ENCODE peak calls at places on chromosomes 3 and 15, in seven cellular contexts. I is IMR-90, O is HCT116, E is mesenchymal stem cell, U is neuronal stem cell, D is PC-3, C is fibroblast of lung. Y is an unnamed sample.

GRCh38 chr3:18345015-18345367 is 80.1 kb downstream of the SATB1 start:
- DNase-seq in I (no peak), O (no peak), E (no peak), U (no peak), D (no peak), C (no peak), Y (no peak)

GRCh38 chr3:134350266-134350665 is 24.0 kb downstream of the AMOTL2 start:
- DNase-seq in I (no peak), O (no peak), E (no peak), U (no peak), D (no peak), C (no peak), Y (no peak)

GRCh38 chr3:182083112-182083511 is 371.4 kb downstream of the SOX2 start:
- DNase-seq in I (no peak), O (no peak), E (peak), U (no peak), D (peak), C (no peak), Y (no peak)

GRCh38 chr3:21216598-21216997 is 534.4 kb downstream of the ZNF385D start:
- DNase-seq in I (no peak), O (no peak), E (no peak), U (no peak), D (peak), C (peak), Y (peak)

GRCh38 chr3:178238179-178238578 is 298.1 kb upstream of the KCNMB2 start:
- DNase-seq in I (no peak), O (no peak), E (no peak), U (no peak), D (peak), C (no peak), Y (no peak)

GRCh38 chr15:65909831-65910230 is 40.5 kb downstream of the RAB11A start:
- DNase-seq in I (no peak), O (no peak), E (no peak), U (no peak), D (no peak), C (no peak), Y (no peak)

GRCh38 chr3:49901351-49902339 is 2.0 kb downstream of the MST1R start:
- DNase-seq in I (peak), O (no peak), E (peak), U (no peak), D (peak), C (peak), Y (no peak)

GRCh38 chr3:114418724-114419543 is 125.1 kb downstream of the TIGIT start:
- DNase-seq in I (peak), O (peak), E (peak), U (peak), D (peak), C (peak), Y (peak)

GRCh38 chr3:101675709-101676218 is 1.2 kb downstream of the ZBTB11 start:
- DNase-seq in I (no peak), O (no peak), E (no peak), U (no peak), D (peak), C (no peak), Y (no peak)

GRCh38 chr15:64703632-64703959 is 71.8 kb downstream of the RBPMS2 start:
- DNase-seq in I (no peak), O (no peak), E (no peak), U (no peak), D (no peak), C (no peak), Y (no peak)

GRCh38 chr3:128011140-128011539 is 41.1 kb upstream of the SEC61A1 start:
- DNase-seq in I (peak), O (peak), E (peak), U (peak), D (peak), C (peak), Y (peak)

GRCh38 chr3:128006061-128006470 is 46.2 kb upstream of the SEC61A1 start:
- DNase-seq in I (no peak), O (no peak), E (no peak), U (peak), D (no peak), C (no peak), Y (no peak)

GRCh38 chr3:128004661-128005060 is 47.6 kb upstream of the SEC61A1 start:
- DNase-seq in I (no peak), O (no peak), E (no peak), U (no peak), D (no peak), C (peak), Y (no peak)

GRCh38 chr3:128009952-128010846 is 42.0 kb upstream of the SEC61A1 start:
- DNase-seq in I (peak), O (no peak), E (peak), U (no peak), D (no peak), C (peak), Y (no peak)

DNA sequence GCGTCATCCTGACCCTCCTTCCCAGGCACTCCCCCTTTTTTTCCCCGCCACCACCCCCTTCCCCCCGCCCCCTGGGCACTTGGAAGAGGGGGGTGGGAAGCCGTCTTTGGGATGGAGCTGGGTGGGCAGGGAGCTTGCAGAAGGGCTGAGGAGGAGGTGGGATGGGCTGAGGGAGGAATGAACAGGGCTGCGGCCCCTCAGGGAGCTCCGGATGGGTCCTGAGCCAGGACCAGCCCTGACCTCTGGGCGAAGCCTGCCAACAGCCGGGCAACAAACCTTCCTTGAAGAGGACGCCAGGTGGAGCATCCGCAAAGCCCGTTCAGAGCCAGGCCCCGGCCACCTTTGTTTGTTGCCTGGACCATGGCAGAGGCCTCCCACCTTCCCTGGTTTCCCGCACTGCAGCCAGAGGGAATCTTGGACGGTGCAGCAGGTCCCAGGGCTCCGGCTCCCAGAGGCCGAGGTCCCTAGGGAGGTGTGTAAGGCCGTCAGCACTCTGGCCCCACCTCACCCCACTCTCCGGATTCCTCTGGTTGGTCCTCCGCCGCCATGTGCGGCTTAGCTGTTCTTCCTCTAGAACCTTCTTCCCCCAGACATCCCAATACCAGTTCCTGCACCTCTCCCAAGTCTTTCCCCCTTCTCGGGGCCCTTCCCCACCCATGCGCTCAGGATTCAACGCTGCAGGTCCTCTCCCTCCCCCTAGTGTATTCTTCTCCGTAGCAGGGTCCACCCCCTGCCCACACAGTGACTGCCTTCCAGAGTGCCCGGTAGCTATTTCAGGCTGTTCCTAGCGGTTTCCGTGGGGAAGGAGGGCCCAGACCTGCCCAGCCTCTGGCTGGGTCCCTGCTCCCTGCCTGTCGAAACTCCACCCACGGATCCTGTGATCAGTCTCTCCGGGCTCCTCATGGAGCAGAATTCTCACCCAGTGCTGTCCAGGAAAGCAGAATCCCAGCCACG is 45.5 kb upstream of the SEC61A1 start:
- DNase-seq in I (no peak), O (no peak), E (no peak), U (peak), D (no peak), C (no peak), Y (no peak)
- H2AFZ ChIP-seq in I (peak), O (no peak), E (no peak), U (peak), D (no peak), C (no peak), Y (no peak)

DNA sequence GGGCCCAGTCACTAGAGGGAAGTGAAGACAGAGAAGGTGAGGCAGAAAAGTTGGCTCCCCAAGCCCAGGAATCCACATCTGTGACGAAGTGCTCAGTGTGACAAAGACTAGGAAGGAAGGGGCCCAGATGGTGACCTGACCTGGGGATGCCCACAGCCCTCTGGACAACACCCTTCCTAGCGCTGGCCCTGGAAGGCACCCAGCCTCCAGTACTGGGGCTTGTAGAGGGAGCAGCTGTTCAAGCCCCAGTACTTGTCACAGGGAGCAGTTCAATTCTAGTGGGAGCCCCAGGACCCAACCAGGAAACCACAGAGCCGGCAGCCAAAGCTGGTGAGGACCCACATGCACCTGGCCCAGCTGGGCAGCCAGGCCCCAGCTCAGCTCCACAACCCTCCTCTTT is 190.8 kb downstream of the XXYLT1 start:
- DNase-seq in I (no peak), O (no peak), E (no peak), U (no peak), D (no peak), C (no peak), Y (no peak)
- H3K9ac ChIP-seq in I (no peak), O (no peak), E (no peak), U (peak), D (no peak), C (no peak), Y (no peak)

GRCh38 chr3:45567730-45568172 is 26.8 kb upstream of the LIMD1 start:
- DNase-seq in I (peak), O (no peak), E (no peak), U (no peak), D (no peak), C (no peak), Y (no peak)
- H2AFZ ChIP-seq in I (peak), O (no peak), E (no peak), U (no peak), D (no peak), C (no peak), Y (no peak)

GRCh38 chr15:68700395-68701123 is 120.1 kb downstream of the ANP32A start:
- DNase-seq in I (peak), O (no peak), E (peak), U (no peak), D (no peak), C (peak), Y (no peak)

GRCh38 chr15:68698708-68699107 is 119.9 kb downstream of the CORO2B start:
- DNase-seq in I (no peak), O (no peak), E (no peak), U (no peak), D (no peak), C (no peak), Y (no peak)

GRCh38 chr15:68699124-68699880 is 120.5 kb downstream of the CORO2B start:
- DNase-seq in I (no peak), O (no peak), E (no peak), U (no peak), D (no peak), C (no peak), Y (no peak)

GRCh38 chr15:68697711-68698690 is 119.2 kb downstream of the CORO2B start:
- DNase-seq in I (peak), O (no peak), E (no peak), U (no peak), D (no peak), C (peak), Y (no peak)

DNA sequence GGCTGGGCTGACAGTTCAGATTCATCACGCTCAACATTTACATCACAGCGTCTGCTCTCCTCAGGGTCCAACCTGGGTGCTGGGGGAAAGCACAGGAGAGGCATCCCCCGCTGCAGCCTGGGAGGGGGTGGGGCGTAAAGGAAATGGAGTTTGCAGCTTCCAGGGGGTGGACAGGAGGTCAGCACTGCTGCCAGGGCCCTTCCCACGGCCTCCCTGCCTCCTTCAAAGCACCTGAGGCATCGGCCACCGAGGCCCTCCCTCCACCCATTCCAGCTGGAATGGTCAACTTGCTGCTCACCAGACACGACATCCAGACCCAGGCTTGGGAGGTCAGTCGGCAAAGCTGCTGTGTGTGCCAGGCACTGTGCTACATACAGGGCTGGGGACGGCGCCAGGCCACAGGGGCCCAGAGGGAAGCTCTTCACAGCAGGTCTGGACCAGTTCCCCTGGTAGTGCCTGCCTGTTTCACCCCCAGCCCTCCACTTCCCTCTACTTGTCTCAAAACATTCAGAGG is 120.8 kb downstream of the ANP32A start:
- DNase-seq in I (no peak), O (no peak), E (no peak), U (no peak), D (no peak), C (no peak), Y (no peak)
- H3K9ac ChIP-seq in I (no peak), O (no peak), E (peak), U (peak), D (no peak), C (no peak), Y (no peak)